ENCODE peak calls at places on chromosomes 3 and 15, in eight cellular contexts. One of them, this sample, is unnamed.

GRCh38 chr3:67094167-67094566 is 96.1 kb downstream of the KBTBD8 start:
- DNase-seq in GDM1: no peak
- DNase-seq in glutamatergic neuron: no peak
- DNase-seq in AG10803: no peak
- DNase-seq in neuronal stem cell: no peak
- DNase-seq in dermis microvascular lymphatic vessel endothelial cell: peak
- DNase-seq in AG09309: no peak
- DNase-seq in heart right ventricle: no peak
- DNase-seq in this sample: no peak

GRCh38 chr3:24273491-24273890 is 221.2 kb downstream of the THRB start:
- DNase-seq in dermis microvascular lymphatic vessel endothelial cell: no peak
- DNase-seq in glutamatergic neuron: no peak
- DNase-seq in AG09309: no peak
- DNase-seq in GDM1: no peak
- DNase-seq in AG10803: no peak
- DNase-seq in neuronal stem cell: no peak
- DNase-seq in heart right ventricle: no peak
- DNase-seq in this sample: no peak

GRCh38 chr3:95939235-95939824 is 875.1 kb upstream of the EPHA6 start:
- DNase-seq in dermis microvascular lymphatic vessel endothelial cell: no peak
- DNase-seq in heart right ventricle: no peak
- DNase-seq in GDM1: no peak
- DNase-seq in glutamatergic neuron: no peak
- DNase-seq in AG10803: no peak
- DNase-seq in AG09309: no peak
- DNase-seq in neuronal stem cell: no peak
- DNase-seq in this sample: no peak

GRCh38 chr3:55246016-55246415 is 241.1 kb downstream of the WNT5A start:
- DNase-seq in GDM1: no peak
- DNase-seq in AG09309: peak
- DNase-seq in glutamatergic neuron: no peak
- DNase-seq in neuronal stem cell: no peak
- DNase-seq in heart right ventricle: no peak
- DNase-seq in AG10803: no peak
- DNase-seq in dermis microvascular lymphatic vessel endothelial cell: no peak
- DNase-seq in this sample: no peak

GRCh38 chr3:31132132-31132769 is 237.8 kb upstream of the GADL1 start:
- DNase-seq in GDM1: no peak
- DNase-seq in neuronal stem cell: peak
- DNase-seq in AG09309: peak
- DNase-seq in AG10803: peak
- DNase-seq in heart right ventricle: no peak
- DNase-seq in dermis microvascular lymphatic vessel endothelial cell: peak
- DNase-seq in glutamatergic neuron: no peak
- DNase-seq in this sample: no peak

GRCh38 chr3:146250449-146251382 is at the start of gene PLSCR4:
- DNase-seq in heart right ventricle: peak
- DNase-seq in AG09309: no peak
- DNase-seq in glutamatergic neuron: peak
- DNase-seq in AG10803: peak
- DNase-seq in GDM1: peak
- DNase-seq in neuronal stem cell: peak
- DNase-seq in dermis microvascular lymphatic vessel endothelial cell: peak
- DNase-seq in this sample: peak

GRCh38 chr3:125634346-125634964 is 39.2 kb upstream of the OSBPL11 start:
- DNase-seq in AG09309: no peak
- DNase-seq in glutamatergic neuron: no peak
- DNase-seq in GDM1: no peak
- DNase-seq in AG10803: no peak
- DNase-seq in neuronal stem cell: no peak
- DNase-seq in heart right ventricle: no peak
- DNase-seq in dermis microvascular lymphatic vessel endothelial cell: no peak
- DNase-seq in this sample: peak

GRCh38 chr3:11452988-11453847 is 181.0 kb downstream of the ATG7 start:
- DNase-seq in neuronal stem cell: no peak
- DNase-seq in AG10803: peak
- DNase-seq in GDM1: no peak
- DNase-seq in AG09309: no peak
- DNase-seq in dermis microvascular lymphatic vessel endothelial cell: peak
- DNase-seq in glutamatergic neuron: no peak
- DNase-seq in heart right ventricle: no peak
- DNase-seq in this sample: no peak

GRCh38 chr15:59177445-59177728 is 29.3 kb upstream of the LDHAL6B start:
- DNase-seq in AG10803: no peak
- DNase-seq in GDM1: no peak
- DNase-seq in heart right ventricle: no peak
- DNase-seq in AG09309: no peak
- DNase-seq in glutamatergic neuron: no peak
- DNase-seq in neuronal stem cell: no peak
- DNase-seq in dermis microvascular lymphatic vessel endothelial cell: no peak
- DNase-seq in this sample: no peak

GRCh38 chr15:71651750-71652186 is 158.6 kb upstream of the NR2E3 start:
- DNase-seq in AG09309: peak
- DNase-seq in neuronal stem cell: peak
- DNase-seq in glutamatergic neuron: peak
- DNase-seq in AG10803: peak
- DNase-seq in dermis microvascular lymphatic vessel endothelial cell: peak
- DNase-seq in heart right ventricle: no peak
- DNase-seq in GDM1: no peak
- DNase-seq in this sample: peak

GRCh38 chr3:141123677-141124410 is 72.7 kb downstream of the SPSB4 start:
- DNase-seq in glutamatergic neuron: no peak
- DNase-seq in AG09309: no peak
- DNase-seq in dermis microvascular lymphatic vessel endothelial cell: no peak
- DNase-seq in AG10803: no peak
- DNase-seq in GDM1: no peak
- DNase-seq in neuronal stem cell: no peak
- DNase-seq in heart right ventricle: no peak
- DNase-seq in this sample: no peak

GRCh38 chr3:47283596-47284364 is 1.0 kb downstream of the KLHL18 start:
- DNase-seq in GDM1: no peak
- DNase-seq in dermis microvascular lymphatic vessel endothelial cell: peak
- DNase-seq in neuronal stem cell: no peak
- DNase-seq in heart right ventricle: no peak
- DNase-seq in glutamatergic neuron: peak
- DNase-seq in AG09309: no peak
- DNase-seq in AG10803: peak
- DNase-seq in this sample: no peak

GRCh38 chr3:32969656-32970055 is 18.2 kb downstream of the CCR4 start:
- DNase-seq in glutamatergic neuron: no peak
- DNase-seq in AG09309: no peak
- DNase-seq in dermis microvascular lymphatic vessel endothelial cell: peak
- DNase-seq in AG10803: no peak
- DNase-seq in neuronal stem cell: no peak
- DNase-seq in GDM1: no peak
- DNase-seq in heart right ventricle: no peak
- DNase-seq in this sample: no peak

This sample was measured in ecto neural progenitor cell.